ENCODE peak calls at places on chromosomes 3 and 15, in eight cellular contexts. One of them, this sample, is unnamed.

GRCh38 chr3:22371592-22372291 is 620.7 kb upstream of the ZNF385D start:
- DNase-seq in nucleus accumbens: no peak
- DNase-seq in spleen: no peak
- DNase-seq in NCI-H2081: no peak
- DNase-seq in mesothelial cell of epicardium: peak; percentile 38
- DNase-seq in T1000: no peak
- DNase-seq in GM03348: peak; percentile 3
- DNase-seq in H54: no peak
- DNase-seq in this sample: peak; percentile 32

GRCh38 chr3:20043398-20043797 is 3.2 kb downstream of the KAT2B start:
- DNase-seq in T1000: no peak
- DNase-seq in GM03348: peak; percentile 25
- DNase-seq in spleen: peak; percentile 90
- DNase-seq in NCI-H2081: no peak
- DNase-seq in H54: no peak
- DNase-seq in nucleus accumbens: peak; percentile 41
- DNase-seq in mesothelial cell of epicardium: no peak
- DNase-seq in this sample: no peak

GRCh38 chr15:71276355-71276665 is 161.0 kb downstream of the THSD4 start:
- DNase-seq in nucleus accumbens: no peak
- DNase-seq in spleen: no peak
- DNase-seq in T1000: no peak
- DNase-seq in GM03348: no peak
- DNase-seq in NCI-H2081: no peak
- DNase-seq in mesothelial cell of epicardium: no peak
- DNase-seq in H54: no peak
- DNase-seq in this sample: no peak

GRCh38 chr3:33044676-33045075 is 52.3 kb downstream of the GLB1 start:
- DNase-seq in T1000: no peak
- DNase-seq in NCI-H2081: no peak
- DNase-seq in spleen: no peak
- DNase-seq in H54: no peak
- DNase-seq in GM03348: no peak
- DNase-seq in nucleus accumbens: no peak
- DNase-seq in mesothelial cell of epicardium: no peak
- DNase-seq in this sample: no peak

GRCh38 chr3:77041756-77042155 is 1.9 kb downstream of the ROBO2 start:
- DNase-seq in NCI-H2081: peak; percentile 20
- DNase-seq in mesothelial cell of epicardium: no peak
- DNase-seq in GM03348: no peak
- DNase-seq in spleen: no peak
- DNase-seq in nucleus accumbens: no peak
- DNase-seq in T1000: no peak
- DNase-seq in H54: no peak
- DNase-seq in this sample: no peak

GRCh38 chr3:44995142-44995770 is 19.2 kb downstream of the EXOSC7 start:
- DNase-seq in spleen: no peak
- DNase-seq in mesothelial cell of epicardium: peak; percentile 47
- DNase-seq in T1000: peak; percentile 50
- DNase-seq in nucleus accumbens: no peak
- DNase-seq in NCI-H2081: peak; percentile 64
- DNase-seq in GM03348: peak; percentile 54
- DNase-seq in H54: no peak
- DNase-seq in this sample: peak; percentile 90

GRCh38 chr3:128784228-128784627 is 58.2 kb downstream of the RAB7A start:
- DNase-seq in NCI-H2081: no peak
- DNase-seq in H54: no peak
- DNase-seq in spleen: peak; percentile 80
- DNase-seq in mesothelial cell of epicardium: no peak
- DNase-seq in T1000: no peak
- DNase-seq in GM03348: no peak
- DNase-seq in nucleus accumbens: peak; percentile 39
- DNase-seq in this sample: no peak

GRCh38 chr3:107367353-107367752 is 9.9 kb upstream of the CCDC54 start:
- DNase-seq in NCI-H2081: no peak
- DNase-seq in spleen: no peak
- DNase-seq in H54: peak; percentile 25
- DNase-seq in nucleus accumbens: no peak
- DNase-seq in GM03348: peak; percentile 57
- DNase-seq in mesothelial cell of epicardium: no peak
- DNase-seq in T1000: peak; percentile 14
- DNase-seq in this sample: peak; percentile 83

GRCh38 chr3:152961323-152961722 is 126.4 kb downstream of the P2RY1 start:
- DNase-seq in nucleus accumbens: no peak
- DNase-seq in NCI-H2081: peak; percentile 31
- DNase-seq in H54: no peak
- DNase-seq in mesothelial cell of epicardium: no peak
- DNase-seq in GM03348: peak; percentile 20
- DNase-seq in T1000: no peak
- DNase-seq in spleen: no peak
- DNase-seq in this sample: peak; percentile 41

GRCh38 chr3:123586131-123586530 is 1.3 kb upstream of the HACD2 start:
- DNase-seq in H54: no peak
- DNase-seq in NCI-H2081: peak; percentile 98
- DNase-seq in nucleus accumbens: no peak
- DNase-seq in spleen: peak; percentile 76
- DNase-seq in mesothelial cell of epicardium: peak; percentile 49
- DNase-seq in T1000: no peak
- DNase-seq in GM03348: no peak
- DNase-seq in this sample: peak; percentile 49

GRCh38 chr15:68537097-68537496 is 41.7 kb upstream of the CORO2B start:
- DNase-seq in NCI-H2081: no peak
- DNase-seq in spleen: no peak
- DNase-seq in GM03348: no peak
- DNase-seq in T1000: no peak
- DNase-seq in mesothelial cell of epicardium: no peak
- DNase-seq in H54: no peak
- DNase-seq in nucleus accumbens: no peak
- DNase-seq in this sample: no peak

GRCh38 chr3:11640009-11640673 is 3.6 kb downstream of the VGLL4 start:
- DNase-seq in spleen: no peak
- DNase-seq in nucleus accumbens: no peak
- DNase-seq in H54: no peak
- DNase-seq in T1000: no peak
- DNase-seq in mesothelial cell of epicardium: no peak
- DNase-seq in NCI-H2081: no peak
- DNase-seq in GM03348: no peak
- DNase-seq in this sample: no peak

GRCh38 chr3:94210256-94210655 is 147.4 kb downstream of the NSUN3 start:
- DNase-seq in mesothelial cell of epicardium: no peak
- DNase-seq in GM03348: no peak
- DNase-seq in T1000: no peak
- DNase-seq in NCI-H2081: no peak
- DNase-seq in H54: no peak
- DNase-seq in spleen: no peak
- DNase-seq in nucleus accumbens: no peak
- DNase-seq in this sample: no peak

GRCh38 chr15:89665449-89666146 is 10.3 kb upstream of the KIF7 start:
- DNase-seq in mesothelial cell of epicardium: peak; percentile 68
- DNase-seq in GM03348: peak; percentile 85
- DNase-seq in T1000: no peak
- DNase-seq in nucleus accumbens: no peak
- DNase-seq in H54: no peak
- DNase-seq in spleen: peak; percentile 84
- DNase-seq in NCI-H2081: peak; percentile 31
- DNase-seq in this sample: peak; percentile 78

GRCh38 chr3:157159037-157159761 is 748 bp downstream of the CCNL1 start:
- DNase-seq in GM03348: peak; percentile 67
- DNase-seq in H54: no peak
- DNase-seq in NCI-H2081: peak; percentile 88
- DNase-seq in T1000: peak; percentile 21
- DNase-seq in spleen: peak; percentile 96
- DNase-seq in mesothelial cell of epicardium: peak; percentile 75
- DNase-seq in nucleus accumbens: no peak
- DNase-seq in this sample: peak; percentile 77

GRCh38 chr3:134082582-134082981 is 52.9 kb upstream of the SLCO2A1 start:
- DNase-seq in NCI-H2081: no peak
- DNase-seq in mesothelial cell of epicardium: no peak
- DNase-seq in GM03348: no peak
- DNase-seq in nucleus accumbens: no peak
- DNase-seq in H54: no peak
- DNase-seq in T1000: no peak
- DNase-seq in spleen: no peak
- DNase-seq in this sample: no peak

GRCh38 chr15:29131336-29132109 is 138.1 kb downstream of the NSMCE3 start:
- DNase-seq in H54: no peak
- DNase-seq in spleen: peak; percentile 52
- DNase-seq in GM03348: no peak
- DNase-seq in mesothelial cell of epicardium: no peak
- DNase-seq in NCI-H2081: no peak
- DNase-seq in T1000: no peak
- DNase-seq in nucleus accumbens: no peak
- DNase-seq in this sample: no peak

GRCh38 chr3:36650271-36650671 is 114.1 kb downstream of the DCLK3 start:
- DNase-seq in H54: no peak
- DNase-seq in spleen: no peak
- DNase-seq in nucleus accumbens: no peak
- DNase-seq in mesothelial cell of epicardium: no peak
- DNase-seq in T1000: no peak
- DNase-seq in GM03348: peak; percentile 36
- DNase-seq in NCI-H2081: no peak
- DNase-seq in this sample: peak; percentile 9

GRCh38 chr3:184235381-184236032 is 6.1 kb downstream of the VWA5B2 start:
- DNase-seq in H54: no peak
- DNase-seq in mesothelial cell of epicardium: no peak
- DNase-seq in nucleus accumbens: no peak
- DNase-seq in T1000: no peak
- DNase-seq in GM03348: no peak
- DNase-seq in spleen: no peak
- DNase-seq in NCI-H2081: no peak
- DNase-seq in this sample: no peak

GRCh38 chr3:29693863-29694262 is 413.0 kb downstream of the RBMS3 start:
- DNase-seq in spleen: no peak
- DNase-seq in GM03348: peak; percentile 82
- DNase-seq in T1000: peak; percentile 24
- DNase-seq in nucleus accumbens: no peak
- DNase-seq in NCI-H2081: no peak
- DNase-seq in H54: peak; percentile 32
- DNase-seq in mesothelial cell of epicardium: no peak
- DNase-seq in this sample: peak; percentile 84

GRCh38 chr3:108097326-108098035 is 6.7 kb upstream of the CD47 start:
- DNase-seq in nucleus accumbens: no peak
- DNase-seq in mesothelial cell of epicardium: no peak
- DNase-seq in T1000: no peak
- DNase-seq in GM03348: no peak
- DNase-seq in spleen: no peak
- DNase-seq in NCI-H2081: no peak
- DNase-seq in H54: no peak
- DNase-seq in this sample: no peak

GRCh38 chr3:173275740-173276139 is 121.8 kb upstream of the NLGN1 start:
- DNase-seq in NCI-H2081: no peak
- DNase-seq in spleen: no peak
- DNase-seq in H54: no peak
- DNase-seq in GM03348: no peak
- DNase-seq in T1000: no peak
- DNase-seq in nucleus accumbens: no peak
- DNase-seq in mesothelial cell of epicardium: no peak
- DNase-seq in this sample: no peak

GRCh38 chr3:172098698-172099494 is 59.5 kb downstream of the FNDC3B start:
- DNase-seq in GM03348: no peak
- DNase-seq in NCI-H2081: peak; percentile 82
- DNase-seq in nucleus accumbens: no peak
- DNase-seq in mesothelial cell of epicardium: no peak
- DNase-seq in H54: no peak
- DNase-seq in T1000: no peak
- DNase-seq in spleen: no peak
- DNase-seq in this sample: no peak

GRCh38 chr3:143352850-143353550 is 233.4 kb downstream of the CHST2 start:
- DNase-seq in T1000: no peak
- DNase-seq in NCI-H2081: no peak
- DNase-seq in spleen: no peak
- DNase-seq in mesothelial cell of epicardium: no peak
- DNase-seq in H54: no peak
- DNase-seq in nucleus accumbens: no peak
- DNase-seq in GM03348: no peak
- DNase-seq in this sample: no peak

GRCh38 chr3:169781209-169781855 is 8.1 kb downstream of the MYNN start:
- DNase-seq in mesothelial cell of epicardium: no peak
- DNase-seq in spleen: no peak
- DNase-seq in H54: no peak
- DNase-seq in GM03348: no peak
- DNase-seq in T1000: no peak
- DNase-seq in nucleus accumbens: no peak
- DNase-seq in NCI-H2081: no peak
- DNase-seq in this sample: no peak

GRCh38 chr15:82951472-82952155 is 906 bp downstream of the HOMER2 start:
- DNase-seq in spleen: no peak
- DNase-seq in mesothelial cell of epicardium: no peak
- DNase-seq in GM03348: peak; percentile 40
- DNase-seq in H54: no peak
- DNase-seq in NCI-H2081: no peak
- DNase-seq in nucleus accumbens: no peak
- DNase-seq in T1000: no peak
- DNase-seq in this sample: no peak

This sample was measured in foreskin fibroblast.